ENCODE peak calls at places on chromosomes 4 and X, in six cellular contexts. U is tibial artery; Z is stimulated activated CD4-positive, alpha-beta T cell treated with anti-CD3 and anti-CD28 coated beads, Interleukin-15, amount 100 ng/mL, for 1 hour; Q is suprapubic skin; I is endothelial cell; T is M059J. C is an unnamed sample.

GRCh38 chr4:94488667-94489066 is 36.9 kb downstream of the PDLIM5 start:
- DNase-seq in Z (no peak), Q (no peak), T (peak), I (no peak), U (no peak), C (no peak)

GRCh38 chr4:168848112-168848511 is 161.9 kb downstream of the CBR4 start:
- DNase-seq in Z (no peak), I (no peak), Q (no peak), U (peak), T (no peak), C (no peak)

GRCh38 chr4:95957054-95957453 is 117.2 kb downstream of the PDHA2 start:
- DNase-seq in Z (no peak), U (no peak), I (no peak), T (peak), Q (no peak), C (no peak)

GRCh38 chr4:87734084-87734483 is 65.3 kb upstream of the IBSP start:
- DNase-seq in U (no peak), I (no peak), Q (no peak), T (no peak), Z (no peak), C (no peak)

GRCh38 chr4:186689476-186689875 is 34.2 kb downstream of the FAT1 start:
- DNase-seq in Q (no peak), Z (no peak), T (no peak), I (no peak), U (no peak), C (no peak)

GRCh38 chr4:111556861-111557260 is 588.4 kb upstream of the FAM241A start:
- DNase-seq in T (no peak), Q (no peak), U (no peak), I (no peak), Z (no peak), C (no peak)

GRCh38 chrX:134626434-134626833 is 31.8 kb downstream of the PLAC1 start:
- DNase-seq in U (peak), Q (no peak), Z (no peak), T (peak), I (no peak), C (no peak)

GRCh38 chr4:169649545-169650226 is 29.3 kb downstream of the CLCN3 start:
- DNase-seq in Z (no peak), Q (no peak), I (no peak), T (no peak), U (no peak), C (no peak)

GRCh38 chr4:58166496-58166895 is 1056.3 kb upstream of the IGFBP7 start:
- DNase-seq in Z (no peak), I (no peak), T (no peak), U (no peak), Q (no peak), C (no peak)

GRCh38 chr4:109816082-109816442 is 500 bp downstream of the GAR1 start:
- DNase-seq in I (peak), T (no peak), Z (peak), U (no peak), Q (no peak), C (no peak)

GRCh38 chrX:152926279-152926678 is 28.4 kb downstream of the ZNF185 start:
- DNase-seq in I (peak), Q (no peak), T (peak), Z (peak), U (no peak), C (no peak)